ENCODE peak calls at places on chromosome 1, in nine cellular contexts. One of them, this sample, is unnamed.

GRCh38 chr1:231387770-231388669 is 34.1 kb downstream of the EGLN1 start:
- DNase-seq in Peyer's patch: no peak
- DNase-seq in cardiac muscle cell: no peak
- DNase-seq in breast epithelium: no peak
- DNase-seq in gastrocnemius medialis: no peak
- DNase-seq in colonic mucosa: no peak
- DNase-seq in esophagus muscularis mucosa: no peak
- DNase-seq in HCT116: no peak
- DNase-seq in ovary: no peak
- DNase-seq in this sample: no peak

GRCh38 chr1:162302660-162303344 is 73.9 kb downstream of the SPATA46 start:
- DNase-seq in Peyer's patch: no peak
- DNase-seq in cardiac muscle cell: peak; percentile 43
- DNase-seq in breast epithelium: no peak
- DNase-seq in gastrocnemius medialis: no peak
- DNase-seq in colonic mucosa: no peak
- DNase-seq in esophagus muscularis mucosa: no peak
- DNase-seq in HCT116: no peak
- DNase-seq in ovary: no peak
- DNase-seq in this sample: no peak

GRCh38 chr1:116260621-116261020 is 112.4 kb upstream of the ATP1A1 start:
- DNase-seq in Peyer's patch: no peak
- DNase-seq in cardiac muscle cell: peak; percentile 10
- DNase-seq in breast epithelium: no peak
- DNase-seq in gastrocnemius medialis: no peak
- DNase-seq in colonic mucosa: peak; percentile 32
- DNase-seq in esophagus muscularis mucosa: peak; percentile 78
- DNase-seq in HCT116: no peak
- DNase-seq in ovary: no peak
- DNase-seq in this sample: no peak

GRCh38 chr1:73887412-73887811 is 310.6 kb downstream of the LRRIQ3 start:
- DNase-seq in Peyer's patch: no peak
- DNase-seq in cardiac muscle cell: no peak
- DNase-seq in breast epithelium: no peak
- DNase-seq in gastrocnemius medialis: no peak
- DNase-seq in colonic mucosa: no peak
- DNase-seq in esophagus muscularis mucosa: no peak
- DNase-seq in HCT116: no peak
- DNase-seq in ovary: no peak
- DNase-seq in this sample: no peak

GRCh38 chr1:42923367-42924248 is 35.1 kb downstream of the SLC2A1 start:
- DNase-seq in Peyer's patch: peak; percentile 51
- DNase-seq in cardiac muscle cell: no peak
- DNase-seq in breast epithelium: no peak
- DNase-seq in gastrocnemius medialis: no peak
- DNase-seq in colonic mucosa: peak; percentile 23
- DNase-seq in esophagus muscularis mucosa: no peak
- DNase-seq in HCT116: no peak
- DNase-seq in ovary: no peak
- DNase-seq in this sample: no peak

GRCh38 chr1:239426821-239427495 is 40.6 kb downstream of the CHRM3 start:
- DNase-seq in Peyer's patch: no peak
- DNase-seq in cardiac muscle cell: no peak
- DNase-seq in breast epithelium: no peak
- DNase-seq in gastrocnemius medialis: no peak
- DNase-seq in colonic mucosa: no peak
- DNase-seq in esophagus muscularis mucosa: no peak
- DNase-seq in HCT116: no peak
- DNase-seq in ovary: no peak
- DNase-seq in this sample: no peak

GRCh38 chr1:200415693-200416593 is 6.1 kb upstream of the ZNF281 start:
- DNase-seq in Peyer's patch: peak; percentile 68
- DNase-seq in cardiac muscle cell: peak; percentile 97
- DNase-seq in breast epithelium: no peak
- DNase-seq in gastrocnemius medialis: peak; percentile 79
- DNase-seq in colonic mucosa: no peak
- DNase-seq in esophagus muscularis mucosa: no peak
- DNase-seq in HCT116: peak; percentile 82
- DNase-seq in ovary: peak; percentile 84
- DNase-seq in this sample: peak; percentile 92

GRCh38 chr1:216903389-216903754 is 180.1 kb upstream of the ESRRG start:
- DNase-seq in Peyer's patch: peak; percentile 64
- DNase-seq in cardiac muscle cell: peak; percentile 48
- DNase-seq in breast epithelium: no peak
- DNase-seq in gastrocnemius medialis: no peak
- DNase-seq in colonic mucosa: no peak
- DNase-seq in esophagus muscularis mucosa: no peak
- DNase-seq in HCT116: no peak
- DNase-seq in ovary: no peak
- DNase-seq in this sample: no peak

GRCh38 chr1:231478800-231479199 is 49.7 kb upstream of the TSNAX start:
- DNase-seq in Peyer's patch: no peak
- DNase-seq in cardiac muscle cell: no peak
- DNase-seq in breast epithelium: no peak
- DNase-seq in gastrocnemius medialis: no peak
- DNase-seq in colonic mucosa: no peak
- DNase-seq in esophagus muscularis mucosa: no peak
- DNase-seq in HCT116: no peak
- DNase-seq in ovary: no peak
- DNase-seq in this sample: no peak

GRCh38 chr1:153363641-153364040 is 6.0 kb downstream of the S100A9 start:
- DNase-seq in Peyer's patch: no peak
- DNase-seq in cardiac muscle cell: no peak
- DNase-seq in breast epithelium: no peak
- DNase-seq in gastrocnemius medialis: no peak
- DNase-seq in colonic mucosa: peak; percentile 10
- DNase-seq in esophagus muscularis mucosa: no peak
- DNase-seq in HCT116: no peak
- DNase-seq in ovary: no peak
- DNase-seq in this sample: peak; percentile 10

GRCh38 chr1:114341886-114342285 is 169.1 kb downstream of the TRIM33 start:
- DNase-seq in Peyer's patch: no peak
- DNase-seq in cardiac muscle cell: no peak
- DNase-seq in breast epithelium: no peak
- DNase-seq in gastrocnemius medialis: no peak
- DNase-seq in colonic mucosa: no peak
- DNase-seq in esophagus muscularis mucosa: peak; percentile 81
- DNase-seq in HCT116: no peak
- DNase-seq in ovary: no peak
- DNase-seq in this sample: no peak

GRCh38 chr1:222931018-222931417 is 116.2 kb downstream of the DISP1 start:
- DNase-seq in Peyer's patch: no peak
- DNase-seq in cardiac muscle cell: peak; percentile 47
- DNase-seq in breast epithelium: no peak
- DNase-seq in gastrocnemius medialis: no peak
- DNase-seq in colonic mucosa: no peak
- DNase-seq in esophagus muscularis mucosa: no peak
- DNase-seq in HCT116: no peak
- DNase-seq in ovary: no peak
- DNase-seq in this sample: no peak

GRCh38 chr1:176693697-176694329 is 230.8 kb downstream of the PAPPA2 start:
- DNase-seq in Peyer's patch: no peak
- DNase-seq in cardiac muscle cell: no peak
- DNase-seq in breast epithelium: no peak
- DNase-seq in gastrocnemius medialis: no peak
- DNase-seq in colonic mucosa: no peak
- DNase-seq in esophagus muscularis mucosa: no peak
- DNase-seq in HCT116: no peak
- DNase-seq in ovary: no peak
- DNase-seq in this sample: no peak

GRCh38 chr1:109772658-109773202 is 9.0 kb upstream of the EPS8L3 start:
- DNase-seq in Peyer's patch: peak; percentile 39
- DNase-seq in cardiac muscle cell: no peak
- DNase-seq in breast epithelium: no peak
- DNase-seq in gastrocnemius medialis: peak; percentile 11
- DNase-seq in colonic mucosa: no peak
- DNase-seq in esophagus muscularis mucosa: no peak
- DNase-seq in HCT116: no peak
- DNase-seq in ovary: no peak
- DNase-seq in this sample: no peak

GRCh38 chr1:241362350-241362749 is 5.3 kb upstream of the RGS7 start:
- DNase-seq in Peyer's patch: no peak
- DNase-seq in cardiac muscle cell: no peak
- DNase-seq in breast epithelium: no peak
- DNase-seq in gastrocnemius medialis: no peak
- DNase-seq in colonic mucosa: no peak
- DNase-seq in esophagus muscularis mucosa: no peak
- DNase-seq in HCT116: no peak
- DNase-seq in ovary: no peak
- DNase-seq in this sample: no peak

GRCh38 chr1:234533975-234534876 is 55.2 kb upstream of the TARBP1 start:
- DNase-seq in Peyer's patch: peak; percentile 89
- DNase-seq in cardiac muscle cell: peak; percentile 100
- DNase-seq in breast epithelium: peak; percentile 91
- DNase-seq in gastrocnemius medialis: peak; percentile 89
- DNase-seq in colonic mucosa: peak; percentile 79
- DNase-seq in esophagus muscularis mucosa: peak; percentile 98
- DNase-seq in HCT116: no peak
- DNase-seq in ovary: peak; percentile 98
- DNase-seq in this sample: peak; percentile 98

GRCh38 chr1:34851431-34852105 is 8.0 kb downstream of the SMIM12 start:
- DNase-seq in Peyer's patch: no peak
- DNase-seq in cardiac muscle cell: peak; percentile 17
- DNase-seq in breast epithelium: peak; percentile 73
- DNase-seq in gastrocnemius medialis: no peak
- DNase-seq in colonic mucosa: no peak
- DNase-seq in esophagus muscularis mucosa: no peak
- DNase-seq in HCT116: no peak
- DNase-seq in ovary: peak; percentile 42
- DNase-seq in this sample: peak; percentile 92

GRCh38 chr1:47507921-47508894 is 70.4 kb downstream of the FOXD2 start:
- DNase-seq in Peyer's patch: peak; percentile 51
- DNase-seq in cardiac muscle cell: peak; percentile 9
- DNase-seq in breast epithelium: no peak
- DNase-seq in gastrocnemius medialis: no peak
- DNase-seq in colonic mucosa: peak; percentile 64
- DNase-seq in esophagus muscularis mucosa: no peak
- DNase-seq in HCT116: no peak
- DNase-seq in ovary: no peak
- DNase-seq in this sample: peak; percentile 44

GRCh38 chr1:3987669-3988235 is 87.7 kb upstream of the C1orf174 start:
- DNase-seq in Peyer's patch: no peak
- DNase-seq in cardiac muscle cell: no peak
- DNase-seq in breast epithelium: no peak
- DNase-seq in gastrocnemius medialis: no peak
- DNase-seq in colonic mucosa: no peak
- DNase-seq in esophagus muscularis mucosa: no peak
- DNase-seq in HCT116: no peak
- DNase-seq in ovary: no peak
- DNase-seq in this sample: no peak

GRCh38 chr1:55213885-55214213 is 1.3 kb downstream of the USP24 start:
- DNase-seq in Peyer's patch: no peak
- DNase-seq in cardiac muscle cell: no peak
- DNase-seq in breast epithelium: no peak
- DNase-seq in gastrocnemius medialis: no peak
- DNase-seq in colonic mucosa: peak; percentile 45
- DNase-seq in esophagus muscularis mucosa: no peak
- DNase-seq in HCT116: no peak
- DNase-seq in ovary: no peak
- DNase-seq in this sample: no peak

GRCh38 chr1:110677016-110677415 is 2.3 kb upstream of the KCNA3 start:
- DNase-seq in Peyer's patch: no peak
- DNase-seq in cardiac muscle cell: no peak
- DNase-seq in breast epithelium: no peak
- DNase-seq in gastrocnemius medialis: no peak
- DNase-seq in colonic mucosa: no peak
- DNase-seq in esophagus muscularis mucosa: no peak
- DNase-seq in HCT116: no peak
- DNase-seq in ovary: no peak
- DNase-seq in this sample: no peak

GRCh38 chr1:17558541-17558940 is 19.0 kb downstream of the ARHGEF10L start:
- DNase-seq in Peyer's patch: no peak
- DNase-seq in cardiac muscle cell: no peak
- DNase-seq in breast epithelium: no peak
- DNase-seq in gastrocnemius medialis: no peak
- DNase-seq in colonic mucosa: no peak
- DNase-seq in esophagus muscularis mucosa: no peak
- DNase-seq in HCT116: no peak
- DNase-seq in ovary: no peak
- DNase-seq in this sample: no peak
- H3K4me1 ChIP-seq in Peyer's patch: no peaks in the 10 kb centered on the region
- H3K4me1 ChIP-seq in cardiac muscle cell: peaks cover 4% of the 10 kb centered on the region
- H3K4me1 ChIP-seq in breast epithelium: peaks cover 4% of the 10 kb centered on the region
- H3K4me1 ChIP-seq in gastrocnemius medialis: peaks cover 22% of the 10 kb centered on the region
- H3K4me1 ChIP-seq in colonic mucosa: peaks cover 16% of the 10 kb centered on the region
- H3K4me1 ChIP-seq in esophagus muscularis mucosa: peaks cover 98% of the 10 kb centered on the region
- H3K4me1 ChIP-seq in HCT116: peaks cover 34% of the 10 kb centered on the region
- H3K4me1 ChIP-seq in ovary: peaks cover 12% of the 10 kb centered on the region
- H3K4me1 ChIP-seq in this sample: peaks cover 34% of the 10 kb centered on the region

GRCh38 chr1:38989979-38990378 is 1.1 kb upstream of the AKIRIN1 start:
- DNase-seq in Peyer's patch: no peak
- DNase-seq in cardiac muscle cell: no peak
- DNase-seq in breast epithelium: no peak
- DNase-seq in gastrocnemius medialis: no peak
- DNase-seq in colonic mucosa: no peak
- DNase-seq in esophagus muscularis mucosa: no peak
- DNase-seq in HCT116: no peak
- DNase-seq in ovary: no peak
- DNase-seq in this sample: no peak
- TF ChIP-seq CTCF in Peyer's patch: no peak
- TF ChIP-seq CTCF in cardiac muscle cell: no peak
- TF ChIP-seq CTCF in breast epithelium: no peak
- TF ChIP-seq CTCF in gastrocnemius medialis: no peak
- TF ChIP-seq CTCF in colonic mucosa: no peak
- TF ChIP-seq CTCF in esophagus muscularis mucosa: no peak
- TF ChIP-seq CTCF in HCT116: no peak
- TF ChIP-seq CTCF in ovary: no peak
- TF ChIP-seq CTCF in this sample: no peak

GRCh38 chr1:179031284-179031683 is 5.6 kb downstream of the FAM20B start:
- DNase-seq in Peyer's patch: no peak
- DNase-seq in cardiac muscle cell: no peak
- DNase-seq in breast epithelium: no peak
- DNase-seq in gastrocnemius medialis: no peak
- DNase-seq in colonic mucosa: no peak
- DNase-seq in esophagus muscularis mucosa: no peak
- DNase-seq in HCT116: no peak
- DNase-seq in ovary: no peak
- DNase-seq in this sample: no peak
- H3K4me1 ChIP-seq in Peyer's patch: no peaks in the 10 kb centered on the region
- H3K4me1 ChIP-seq in cardiac muscle cell: peaks cover 50% of the 10 kb centered on the region
- H3K4me1 ChIP-seq in breast epithelium: no peaks in the 10 kb centered on the region
- H3K4me1 ChIP-seq in gastrocnemius medialis: peaks cover 81% of the 10 kb centered on the region
- H3K4me1 ChIP-seq in colonic mucosa: no peaks in the 10 kb centered on the region
- H3K4me1 ChIP-seq in esophagus muscularis mucosa: peaks cover 94% of the 10 kb centered on the region
- H3K4me1 ChIP-seq in HCT116: no peaks in the 10 kb centered on the region
- H3K4me1 ChIP-seq in ovary: peaks cover 16% of the 10 kb centered on the region
- H3K4me1 ChIP-seq in this sample: peaks cover 54% of the 10 kb centered on the region

DNA sequence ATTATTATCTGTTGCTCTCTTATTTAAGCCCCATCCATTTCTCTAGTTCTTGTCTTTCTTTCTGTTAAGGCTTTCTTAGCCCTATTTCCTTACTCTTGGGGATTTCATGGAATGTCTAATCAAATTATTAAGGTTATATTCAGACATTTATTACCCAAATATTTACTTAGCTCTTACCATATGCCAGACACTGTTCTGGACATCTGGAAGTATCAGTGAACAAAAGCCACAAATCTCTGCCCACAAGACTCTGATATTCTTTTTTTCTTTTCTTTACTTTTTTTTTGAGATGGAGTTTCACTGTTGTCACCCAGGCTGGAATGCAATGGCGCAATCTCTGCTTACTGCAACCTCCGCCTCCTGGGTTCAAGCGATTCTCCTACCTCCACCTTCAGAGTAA is 74.3 kb upstream of the NBL1 start:
- DNase-seq in Peyer's patch: no peak
- DNase-seq in cardiac muscle cell: peak; percentile 18
- DNase-seq in breast epithelium: no peak
- DNase-seq in gastrocnemius medialis: no peak
- DNase-seq in colonic mucosa: no peak
- DNase-seq in esophagus muscularis mucosa: no peak
- DNase-seq in HCT116: no peak
- DNase-seq in ovary: no peak
- DNase-seq in this sample: no peak
- TF ChIP-seq CTCF in Peyer's patch: no peak
- TF ChIP-seq CTCF in cardiac muscle cell: no peak
- TF ChIP-seq CTCF in breast epithelium: no peak
- TF ChIP-seq CTCF in gastrocnemius medialis: no peak
- TF ChIP-seq CTCF in colonic mucosa: no peak
- TF ChIP-seq CTCF in esophagus muscularis mucosa: no peak
- TF ChIP-seq CTCF in HCT116: no peak
- TF ChIP-seq CTCF in ovary: no peak
- TF ChIP-seq CTCF in this sample: no peak

This sample was measured in adrenal gland.